ENCODE peak calls at places on chromosomes 2 and 18, in six cellular contexts. V, I, E, S, J and G are unnamed samples.

GRCh38 chr2:143901185-143901842 is 618.6 kb downstream of the ZEB2 start:
- DNase-seq in V (peak; percentile 15), I (no peak), E (no peak), S (no peak), J (no peak), G (no peak)

GRCh38 chr2:198173242-198173641 is 368.8 kb downstream of the PLCL1 start:
- DNase-seq in V (no peak), I (no peak), E (no peak), S (no peak), J (no peak), G (no peak)

GRCh38 chr2:234496835-234497591 is at the start of gene ARL4C:
- DNase-seq in V (peak; percentile 58), I (peak; percentile 70), E (no peak), S (peak; percentile 85), J (peak; percentile 17), G (peak; percentile 76)

GRCh38 chr18:7429831-7430230 is 137.3 kb upstream of the PTPRM start:
- DNase-seq in V (no peak), I (no peak), E (no peak), S (no peak), J (no peak), G (no peak)

GRCh38 chr2:45616663-45617411 is 5.8 kb upstream of the SRBD1 start:
- DNase-seq in V (no peak), I (no peak), E (no peak), S (no peak), J (no peak), G (no peak)

GRCh38 chr2:120769076-120769786 is 33.6 kb downstream of the GLI2 start:
- DNase-seq in V (no peak), I (no peak), E (no peak), S (no peak), J (no peak), G (no peak)

GRCh38 chr2:108925286-108925685 is 63.7 kb downstream of the EDAR start:
- DNase-seq in V (no peak), I (no peak), E (no peak), S (no peak), J (no peak), G (no peak)

GRCh38 chr2:96146151-96146880 is 1.1 kb upstream of the DUSP2 start:
- DNase-seq in V (peak; percentile 93), I (peak; percentile 91), E (peak; percentile 80), S (no peak), J (no peak), G (peak; percentile 95)

GRCh38 chr2:186632417-186632816 is 42.6 kb downstream of the ITGAV start:
- DNase-seq in V (no peak), I (no peak), E (no peak), S (no peak), J (no peak), G (no peak)

GRCh38 chr2:217713395-217714267 is 289.2 kb downstream of the TNS1 start:
- DNase-seq in V (peak; percentile 34), I (peak; percentile 57), E (peak; percentile 48), S (peak; percentile 62), J (peak; percentile 48), G (peak; percentile 43)

GRCh38 chr2:39059366-39059952 is 61.4 kb downstream of the SOS1 start:
- DNase-seq in V (peak; percentile 14), I (no peak), E (no peak), S (peak; percentile 16), J (peak; percentile 34), G (peak; percentile 54)

GRCh38 chr2:40279479-40279878 is 172.4 kb downstream of the SLC8A1 start:
- DNase-seq in V (no peak), I (no peak), E (no peak), S (no peak), J (no peak), G (no peak)

GRCh38 chr18:30694773-30695172 is 347.8 kb downstream of the DSC3 start:
- DNase-seq in V (no peak), I (no peak), E (no peak), S (no peak), J (no peak), G (no peak)

GRCh38 chr2:131014141-131014540 is 79.1 kb downstream of the FAM168B start:
- DNase-seq in V (no peak), I (no peak), E (no peak), S (no peak), J (no peak), G (no peak)

GRCh38 chr2:5187283-5187682 is 504.9 kb upstream of the SOX11 start:
- DNase-seq in V (no peak), I (no peak), E (no peak), S (no peak), J (no peak), G (no peak)

GRCh38 chr2:197786010-197786877 is 1.1 kb upstream of the BOLL start:
- DNase-seq in V (peak; percentile 65), I (peak; percentile 50), E (no peak), S (peak; percentile 26), J (peak; percentile 18), G (peak; percentile 36)

GRCh38 chr2:30348825-30349224 is 98.2 kb upstream of the LCLAT1 start:
- DNase-seq in V (no peak), I (no peak), E (no peak), S (no peak), J (no peak), G (no peak)

GRCh38 chr2:143852748-143853147 is 667.2 kb downstream of the ZEB2 start:
- DNase-seq in V (no peak), I (no peak), E (no peak), S (no peak), J (no peak), G (no peak)

GRCh38 chr18:45619062-45619825 is 4.0 kb downstream of the SLC14A2 start:
- DNase-seq in V (no peak), I (no peak), E (no peak), S (no peak), J (no peak), G (no peak)

GRCh38 chr18:2442726-2443275 is 128.5 kb downstream of the METTL4 start:
- DNase-seq in V (no peak), I (no peak), E (no peak), S (no peak), J (no peak), G (no peak)

GRCh38 chr18:41266616-41267015 is 688.4 kb upstream of the PIK3C3 start:
- DNase-seq in V (no peak), I (no peak), E (no peak), S (no peak), J (no peak), G (no peak)

GRCh38 chr18:8798996-8799395 is 93.6 kb downstream of the MTCL1 start:
- DNase-seq in V (no peak), I (no peak), E (no peak), S (no peak), J (no peak), G (no peak)

GRCh38 chr2:179861027-179861776 is at the start of gene ZNF385B:
- DNase-seq in V (peak; percentile 13), I (no peak), E (no peak), S (peak; percentile 14), J (no peak), G (no peak)

GRCh38 chr2:55159037-55159651 is 72.9 kb downstream of the CLHC1 start:
- DNase-seq in V (peak; percentile 52), I (no peak), E (no peak), S (no peak), J (no peak), G (no peak)

GRCh38 chr2:230318190-230319121 is 8.5 kb upstream of the SP140L start:
- DNase-seq in V (peak; percentile 66), I (no peak), E (no peak), S (no peak), J (no peak), G (no peak)

GRCh38 chr2:189116059-189116458 is 63.5 kb downstream of the COL5A2 start:
- DNase-seq in V (no peak), I (no peak), E (no peak), S (no peak), J (no peak), G (no peak)

GRCh38 chr18:66193394-66193793 is 410.5 kb downstream of the CDH19 start:
- DNase-seq in V (no peak), I (no peak), E (no peak), S (no peak), J (no peak), G (no peak)

GRCh38 chr2:85199692-85200091 is 66.5 kb downstream of the TCF7L1 start:
- DNase-seq in V (no peak), I (no peak), E (no peak), S (no peak), J (no peak), G (no peak)

GRCh38 chr2:169329669-169330554 is 32.4 kb downstream of the LRP2 start:
- DNase-seq in V (no peak), I (no peak), E (no peak), S (no peak), J (peak; percentile 87), G (no peak)

GRCh38 chr18:23228102-23229051 is 93.1 kb downstream of the CABLES1 start:
- DNase-seq in V (peak; percentile 56), I (no peak), E (no peak), S (no peak), J (peak; percentile 85), G (no peak)

GRCh38 chr18:13622751-13623150 is 103.6 kb downstream of the FAM210A start:
- DNase-seq in V (no peak), I (no peak), E (no peak), S (no peak), J (no peak), G (no peak)

GRCh38 chr2:201363857-201364560 is 6.9 kb upstream of the FLACC1 start:
- DNase-seq in V (peak; percentile 31), I (peak; percentile 7), E (no peak), S (no peak), J (peak; percentile 7), G (peak; percentile 40)

GRCh38 chr2:51710222-51710621 is 678.3 kb upstream of the NRXN1 start:
- DNase-seq in V (no peak), I (no peak), E (no peak), S (no peak), J (peak; percentile 2), G (no peak)

GRCh38 chr2:120360307-120360855 is 14.4 kb downstream of the INHBB start:
- DNase-seq in V (no peak), I (no peak), E (no peak), S (no peak), J (no peak), G (no peak)

GRCh38 chr2:12284487-12284886 is 432.2 kb upstream of the TRIB2 start:
- DNase-seq in V (no peak), I (no peak), E (no peak), S (no peak), J (no peak), G (no peak)

GRCh38 chr2:68294187-68294586 is 25.6 kb downstream of the CNRIP1 start:
- DNase-seq in V (no peak), I (no peak), E (no peak), S (no peak), J (no peak), G (no peak)